ENCODE peak calls at places on chromosomes 1 and 21, in eight cellular contexts. O, Y, L, H, V, X, C and T are unnamed samples.

GRCh38 chr1:154240294-154240831 is 19.6 kb downstream of the UBAP2L start:
- DNase-seq in V (no peak), O (no peak), Y (no peak), C (no peak), L (no peak), H (no peak), X (no peak), T (no peak)

GRCh38 chr1:39898648-39899603 is 2.8 kb downstream of the MYCL start:
- DNase-seq in C (peak), X (peak), V (peak), Y (peak), H (peak), O (peak), L (peak), T (peak)

GRCh38 chr1:43979261-43979527 is 184 bp downstream of the B4GALT2 start:
- DNase-seq in C (no peak), H (no peak), O (no peak), X (no peak), Y (no peak), L (no peak), V (no peak), T (no peak)

GRCh38 chr1:180606109-180606508 is 25.7 kb upstream of the XPR1 start:
- DNase-seq in V (no peak), C (no peak), O (no peak), H (no peak), Y (no peak), X (no peak), L (no peak), T (no peak)

GRCh38 chr21:41973427-41973831 is 19.6 kb upstream of the C2CD2 start:
- DNase-seq in H (peak), C (no peak), X (no peak), L (no peak), Y (no peak), O (peak), V (no peak), T (no peak)

GRCh38 chr1:38029725-38030511 is 16.7 kb downstream of the POU3F1 start:
- DNase-seq in V (no peak), O (peak), H (no peak), X (peak), Y (peak), C (no peak), L (peak), T (peak)

GRCh38 chr1:227906550-227906991 is 41.2 kb downstream of the WNT9A start:
- DNase-seq in V (no peak), L (no peak), O (no peak), X (no peak), H (no peak), Y (no peak), C (no peak), T (no peak)

GRCh38 chr1:54850737-54851136 is 36.3 kb downstream of the DHCR24 start:
- DNase-seq in V (no peak), O (no peak), Y (peak), C (no peak), L (peak), H (no peak), X (peak), T (no peak)

GRCh38 chr1:217542837-217543236 is 88.1 kb downstream of the GPATCH2 start:
- DNase-seq in V (no peak), O (no peak), Y (no peak), L (no peak), C (no peak), H (no peak), X (no peak), T (peak)

GRCh38 chr1:155057788-155058211 is 5.7 kb upstream of the EFNA4 start:
- DNase-seq in V (no peak), L (no peak), H (no peak), X (no peak), C (no peak), O (no peak), Y (no peak), T (no peak)

GRCh38 chr21:38910390-38911008 is 104.8 kb downstream of the ETS2 start:
- DNase-seq in L (no peak), O (no peak), Y (no peak), H (peak), X (no peak), C (peak), V (no peak), T (peak)

GRCh38 chr21:8990326-8991087 is 1530.9 kb upstream of the TPTE start:
- DNase-seq in O (peak), V (no peak), C (no peak), Y (no peak), X (no peak), L (peak), H (no peak), T (peak)

GRCh38 chr1:17363771-17364170 is 8.2 kb upstream of the PADI6 start:
- DNase-seq in O (no peak), V (no peak), C (no peak), Y (no peak), H (no peak), L (no peak), X (no peak), T (no peak)

GRCh38 chr1:3707298-3707938 is 44.8 kb upstream of the CCDC27 start:
- DNase-seq in H (no peak), Y (peak), C (no peak), X (no peak), O (peak), V (no peak), L (no peak), T (no peak)

GRCh38 chr1:232108598-232108997 is 482.0 kb downstream of the DISC1 start:
- DNase-seq in L (no peak), V (no peak), O (no peak), X (no peak), C (no peak), Y (peak), H (no peak), T (no peak)

GRCh38 chr1:53061123-53061858 is 722 bp upstream of the PODN start:
- DNase-seq in X (no peak), Y (peak), O (peak), H (no peak), V (no peak), C (no peak), L (no peak), T (no peak)

GRCh38 chr21:41616063-41616591 is 108.2 kb upstream of the TMPRSS2 start:
- DNase-seq in X (peak), O (no peak), L (peak), H (no peak), Y (peak), C (no peak), V (no peak), T (no peak)

GRCh38 chr1:117189109-117189437 is 21.7 kb downstream of the VTCN1 start:
- DNase-seq in V (no peak), Y (no peak), H (no peak), X (no peak), O (no peak), L (no peak), C (no peak), T (no peak)

GRCh38 chr1:197470330-197470729 is 202.3 kb downstream of the CRB1 start:
- DNase-seq in O (no peak), X (no peak), Y (no peak), L (no peak), V (no peak), C (no peak), H (no peak), T (no peak)

GRCh38 chr1:89369331-89369730 is 5.5 kb downstream of the GBP6 start:
- DNase-seq in H (no peak), Y (no peak), L (no peak), X (no peak), C (no peak), V (no peak), O (no peak), T (no peak)

GRCh38 chr1:66375125-66375524 is 158.8 kb upstream of the SGIP1 start:
- DNase-seq in X (no peak), L (no peak), O (no peak), C (no peak), V (no peak), H (no peak), Y (peak), T (no peak)

GRCh38 chr1:66373072-66373685 is 160.8 kb upstream of the SGIP1 start:
- DNase-seq in X (no peak), Y (no peak), L (no peak), V (no peak), O (no peak), H (no peak), C (no peak), T (no peak)

GRCh38 chr1:66374148-66374547 is 159.8 kb upstream of the SGIP1 start:
- DNase-seq in X (no peak), C (no peak), V (no peak), H (no peak), O (no peak), Y (no peak), L (no peak), T (no peak)

GRCh38 chr1:66372522-66373071 is 161.4 kb upstream of the SGIP1 start:
- DNase-seq in H (no peak), V (no peak), X (no peak), O (no peak), C (no peak), Y (no peak), L (no peak), T (no peak)

DNA sequence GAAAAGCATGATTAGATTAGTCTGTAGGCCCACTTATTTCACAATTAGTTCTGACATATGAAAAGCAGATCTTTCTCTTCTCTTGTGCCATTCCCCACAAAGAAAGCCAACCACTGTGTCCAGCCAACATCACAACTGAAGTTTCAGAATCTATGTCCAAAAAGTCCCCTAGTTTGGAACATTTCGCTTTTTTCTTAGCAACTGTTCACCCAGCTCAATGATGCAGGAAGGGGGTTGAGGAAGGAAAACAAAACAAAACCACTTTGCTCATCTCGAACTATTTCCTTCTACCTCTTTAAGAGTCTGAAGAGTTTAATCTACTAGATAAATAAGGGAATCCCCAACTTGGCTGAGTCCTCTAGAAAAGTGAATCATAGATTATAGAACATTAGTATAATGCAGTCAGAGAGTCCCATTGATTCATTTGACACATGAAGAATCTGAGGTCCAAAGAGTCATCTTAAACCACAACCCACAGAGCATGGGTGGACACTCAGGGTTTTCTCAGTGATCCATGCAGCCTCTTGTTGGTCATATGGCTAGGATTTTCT is 159.3 kb upstream of the SGIP1 start:
- DNase-seq in V (no peak), X (peak), C (no peak), Y (peak), L (peak), H (no peak), O (no peak), T (no peak)
- H3K9ac ChIP-seq in V (no peak), X (no peak), C (no peak), Y (peak), L (no peak), H (no peak), O (no peak), T (no peak)

DNA sequence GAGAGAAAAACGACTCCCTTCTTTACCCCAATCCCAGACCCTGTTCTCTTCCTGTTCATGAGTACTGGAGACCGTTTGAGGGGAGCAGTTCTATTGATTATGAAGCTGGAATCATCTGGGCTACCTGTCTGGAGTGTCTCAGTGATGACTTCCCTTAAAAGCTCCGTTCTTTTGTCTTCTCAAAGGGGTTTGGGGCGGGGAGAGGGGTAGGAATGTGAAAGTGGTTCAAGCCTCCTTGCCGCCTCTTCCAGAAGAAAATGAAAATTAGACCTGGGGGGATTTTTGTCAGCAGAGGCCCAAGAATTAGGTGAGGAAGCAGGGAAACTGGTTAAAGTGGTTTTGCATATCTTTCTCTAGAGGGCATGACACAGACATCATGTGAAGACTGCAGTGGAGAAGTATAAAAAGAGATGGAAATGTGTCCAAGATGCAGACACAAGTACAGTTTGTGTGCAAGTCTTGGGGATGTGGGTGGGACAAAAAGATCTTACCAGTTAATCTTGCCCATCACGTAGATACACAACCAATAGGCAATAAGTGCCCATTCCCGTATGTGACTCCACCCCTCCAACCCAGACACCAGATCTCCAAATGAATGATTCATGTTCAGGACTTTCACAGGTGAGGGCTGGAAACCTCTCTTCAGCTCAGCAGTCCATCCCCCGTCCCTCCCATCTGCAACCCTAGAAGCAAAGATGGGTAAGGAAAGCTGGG is 470 bp upstream of the MTMR11 start:
- DNase-seq in C (peak), Y (peak), X (peak), V (no peak), L (peak), O (peak), H (peak), T (peak)
- H3K4me3 ChIP-seq in C (peak), Y (peak), X (peak), V (peak), L (peak), O (peak), H (peak), T (no peak)

DNA sequence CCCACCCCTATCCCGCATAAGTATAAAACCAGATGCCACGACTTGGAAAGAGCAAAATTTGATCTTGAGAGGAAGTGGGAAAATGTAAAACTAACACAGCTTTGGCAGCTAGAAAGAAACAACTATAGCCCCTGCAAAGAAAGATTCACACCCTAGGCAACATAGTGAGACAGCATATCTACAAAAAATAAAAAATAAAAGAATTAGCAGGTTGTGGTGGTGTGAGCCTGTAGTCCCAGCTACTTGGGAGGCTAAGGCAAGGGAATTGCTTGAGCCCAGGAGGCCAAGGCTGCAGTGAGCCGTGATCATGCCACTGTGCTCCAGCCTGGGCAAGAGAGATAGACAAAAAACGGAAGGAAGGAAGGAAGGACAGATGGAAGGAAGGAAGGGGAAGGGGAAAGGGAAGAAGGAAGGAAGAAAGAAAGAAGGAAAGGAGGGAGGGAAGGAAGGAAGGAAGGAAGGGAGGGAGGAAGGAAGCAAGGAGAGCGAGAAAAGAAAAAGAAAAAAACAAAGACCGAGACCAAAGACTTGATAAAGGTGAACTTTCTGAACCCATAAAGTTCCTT is 25.4 kb upstream of the RAP1A start:
- DNase-seq in C (no peak), L (no peak), O (no peak), H (no peak), Y (no peak), X (no peak), V (no peak), T (no peak)
- H3K9ac ChIP-seq in C (no peak), L (no peak), O (no peak), H (no peak), Y (no peak), X (no peak), V (no peak), T (no peak)

DNA sequence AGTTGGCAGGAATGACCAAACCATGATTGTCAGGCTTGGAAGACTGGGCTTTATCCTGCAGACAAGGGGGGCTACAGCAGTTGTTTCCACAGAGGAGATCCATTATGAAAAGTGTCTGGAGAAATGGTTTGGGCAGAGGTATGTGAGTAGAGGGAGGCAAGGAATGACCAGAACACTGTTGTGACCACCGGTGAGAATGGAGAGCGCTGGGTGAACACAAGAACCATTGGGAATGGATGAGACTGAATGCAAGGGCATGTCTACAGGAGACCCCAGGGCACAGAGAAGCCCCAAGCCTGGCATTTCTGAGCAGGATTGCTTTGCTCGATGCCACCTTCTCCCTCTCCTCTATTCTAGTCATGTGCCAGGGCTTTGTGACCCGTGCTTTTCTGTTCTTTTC is 125.1 kb downstream of the CACNA1E start:
- DNase-seq in V (no peak), X (no peak), L (no peak), C (no peak), O (no peak), Y (no peak), H (no peak), T (no peak)
- H3K4me3 ChIP-seq in V (no peak), X (no peak), L (no peak), C (no peak), O (no peak), Y (no peak), H (no peak), T (no peak)

GRCh38 chr1:207806531-207807394 is 54.9 kb downstream of the CD46 start:
- DNase-seq in C (no peak), X (peak), H (no peak), L (peak), Y (no peak), O (peak), V (no peak), T (no peak)

GRCh38 chr1:207808911-207809555 is 57.2 kb downstream of the CD46 start:
- DNase-seq in H (no peak), X (no peak), V (no peak), O (no peak), C (no peak), Y (no peak), L (no peak), T (no peak)

GRCh38 chr1:207808322-207808705 is 56.5 kb downstream of the CD46 start:
- DNase-seq in Y (no peak), L (no peak), X (no peak), C (no peak), H (no peak), V (no peak), O (peak), T (no peak)

GRCh38 chr1:207805841-207806421 is 54.1 kb downstream of the CD46 start:
- DNase-seq in V (no peak), Y (peak), H (no peak), L (peak), C (no peak), X (peak), O (peak), T (no peak)

DNA sequence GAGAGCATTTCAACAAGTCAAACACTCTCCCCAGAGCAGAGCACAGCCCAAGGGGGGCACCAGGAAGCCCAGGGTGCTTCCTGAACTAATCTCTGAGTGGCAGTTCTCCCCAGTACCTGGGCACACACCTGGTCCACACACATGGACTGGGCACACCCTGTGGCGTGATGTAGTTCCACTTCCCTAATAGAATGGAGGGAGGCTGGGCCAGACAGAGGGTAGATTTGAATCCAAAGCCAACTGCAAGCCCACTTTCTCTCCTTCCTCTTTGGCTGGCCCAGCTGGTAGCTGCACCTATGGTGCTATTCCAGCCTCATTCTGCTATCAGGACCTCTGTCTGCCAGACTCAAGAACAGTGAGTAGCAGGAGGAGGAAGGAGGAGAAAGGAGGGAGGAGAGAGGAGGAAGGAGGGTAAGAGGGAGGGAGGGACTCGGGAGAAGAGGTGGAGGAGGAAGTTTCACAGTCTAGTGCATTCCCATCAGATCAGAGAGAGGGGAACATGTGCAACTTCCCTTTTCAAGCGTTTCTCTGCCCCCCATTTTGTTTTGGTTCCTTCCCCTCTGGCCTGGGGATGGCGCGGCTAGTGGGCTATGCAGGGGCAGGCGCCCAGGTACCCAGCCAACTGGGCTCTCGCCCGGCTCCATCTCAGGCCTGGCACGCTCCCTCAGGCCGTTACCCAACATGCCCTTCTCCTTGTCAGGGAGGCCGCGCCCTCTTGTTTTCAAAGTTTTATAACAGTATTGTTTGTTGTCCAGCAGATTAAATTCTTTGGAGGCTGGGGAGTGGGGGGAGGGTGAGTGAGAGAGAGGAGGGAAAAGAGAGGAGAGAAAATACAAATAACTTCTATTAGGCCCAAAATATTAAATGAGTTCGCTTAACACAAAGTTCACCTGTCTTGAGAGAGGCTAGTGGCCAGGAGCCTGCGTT is 55.8 kb downstream of the CD46 start:
- DNase-seq in O (peak), H (peak), Y (no peak), V (no peak), X (no peak), L (no peak), C (no peak), T (peak)
- H3K9ac ChIP-seq in O (no peak), H (peak), Y (no peak), V (no peak), X (no peak), L (no peak), C (no peak), T (peak)